ENCODE peak calls at places on chromosomes 2 and 18, in five cellular contexts. One of them, this sample, is unnamed.

GRCh38 chr2:181805228-181806038 is 86.1 kb upstream of the ITPRID2 start:
- DNase-seq in sigmoid colon: no peak
- DNase-seq in SIG-M5: peak
- DNase-seq in lung: no peak
- DNase-seq in Jurkat, Clone E6-1: no peak
- DNase-seq in this sample: peak

GRCh38 chr2:216882876-216883275 is 23.0 kb upstream of the TNP1 start:
- DNase-seq in sigmoid colon: no peak
- DNase-seq in SIG-M5: no peak
- DNase-seq in lung: no peak
- DNase-seq in Jurkat, Clone E6-1: no peak
- DNase-seq in this sample: no peak

GRCh38 chr2:54954705-54955357 is 95.4 kb downstream of the RTN4 start:
- DNase-seq in sigmoid colon: no peak
- DNase-seq in SIG-M5: no peak
- DNase-seq in lung: no peak
- DNase-seq in Jurkat, Clone E6-1: no peak
- DNase-seq in this sample: no peak

GRCh38 chr2:103991591-103991990 is 862.3 kb upstream of the POU3F3 start:
- DNase-seq in sigmoid colon: no peak
- DNase-seq in SIG-M5: no peak
- DNase-seq in lung: no peak
- DNase-seq in Jurkat, Clone E6-1: peak
- DNase-seq in this sample: no peak

GRCh38 chr2:29063646-29064372 is 10.5 kb downstream of the PCARE start:
- DNase-seq in sigmoid colon: no peak
- DNase-seq in SIG-M5: no peak
- DNase-seq in lung: no peak
- DNase-seq in Jurkat, Clone E6-1: no peak
- DNase-seq in this sample: peak

GRCh38 chr2:179805001-179805400 is 56.4 kb downstream of the ZNF385B start:
- DNase-seq in sigmoid colon: no peak
- DNase-seq in SIG-M5: no peak
- DNase-seq in lung: no peak
- DNase-seq in Jurkat, Clone E6-1: no peak
- DNase-seq in this sample: no peak

GRCh38 chr18:57813245-57813644 is 10.1 kb upstream of the ATP8B1 start:
- DNase-seq in sigmoid colon: no peak
- DNase-seq in SIG-M5: no peak
- DNase-seq in lung: no peak
- DNase-seq in Jurkat, Clone E6-1: no peak
- DNase-seq in this sample: peak

GRCh38 chr2:21267232-21267835 is 143.6 kb downstream of the TDRD15 start:
- DNase-seq in sigmoid colon: no peak
- DNase-seq in SIG-M5: no peak
- DNase-seq in lung: no peak
- DNase-seq in Jurkat, Clone E6-1: no peak
- DNase-seq in this sample: no peak

GRCh38 chr2:203656522-203657287 is 49.7 kb upstream of the CD28 start:
- DNase-seq in sigmoid colon: peak
- DNase-seq in SIG-M5: peak
- DNase-seq in lung: peak
- DNase-seq in Jurkat, Clone E6-1: peak
- DNase-seq in this sample: peak

GRCh38 chr2:130869441-130870160 is 32.9 kb downstream of the ARHGEF4 start:
- DNase-seq in sigmoid colon: no peak
- DNase-seq in SIG-M5: no peak
- DNase-seq in lung: no peak
- DNase-seq in Jurkat, Clone E6-1: no peak
- DNase-seq in this sample: no peak

GRCh38 chr18:76491801-76492668 is 3.0 kb downstream of the ZNF516 start:
- DNase-seq in sigmoid colon: peak
- DNase-seq in SIG-M5: no peak
- DNase-seq in lung: no peak
- DNase-seq in Jurkat, Clone E6-1: no peak
- DNase-seq in this sample: no peak

GRCh38 chr18:21404426-21404825 is 162.4 kb downstream of the GREB1L start:
- DNase-seq in sigmoid colon: no peak
- DNase-seq in SIG-M5: no peak
- DNase-seq in lung: no peak
- DNase-seq in Jurkat, Clone E6-1: no peak
- DNase-seq in this sample: no peak

GRCh38 chr2:65031341-65032015 is 24.7 kb upstream of the CEP68 start:
- DNase-seq in sigmoid colon: no peak
- DNase-seq in SIG-M5: peak
- DNase-seq in lung: no peak
- DNase-seq in Jurkat, Clone E6-1: peak
- DNase-seq in this sample: no peak

GRCh38 chr2:223894968-223895367 is 50.2 kb downstream of the WDFY1 start:
- DNase-seq in sigmoid colon: no peak
- DNase-seq in SIG-M5: no peak
- DNase-seq in lung: no peak
- DNase-seq in Jurkat, Clone E6-1: no peak
- DNase-seq in this sample: no peak

This sample was measured in AG08395.